ENCODE peak calls at places on chromosome 20, in nine cellular contexts. T is fibroblast of pulmonary artery; D is GM13976; M is astrocyte; L is activated T-helper 2 cell treated with anti-CD3 and anti-CD28 coated beads, Interferon-gamma antibody, Interleukin-2, Interleukin-4, amounts not matched to agents 10 μg/mL and 5 μg/mL and 100 μg/mL, durations not matched to agents 14 hours and 24 hours and 36 hours; E is nephron progenitor cell; P is heart left ventricle; U is substantia nigra; C is Peyer's patch. B is an unnamed sample.
A peak's percentile ranks its signal among the peaks of the same experiment; 100 is the strongest.

GRCh38 chr20:47165376-47165865 is 191.1 kb downstream of the ZMYND8 start:
- DNase-seq in M (no peak), L (no peak), U (no peak), C (no peak), D (no peak), E (no peak), T (no peak), P (no peak), B (no peak)

GRCh38 chr20:48478806-48479550 is 348.8 kb downstream of the PREX1 start:
- DNase-seq in T (no peak), M (no peak), P (no peak), U (no peak), C (no peak), L (no peak), D (no peak), E (no peak), B (no peak)

GRCh38 chr20:53865905-53866786 is 204.2 kb downstream of the BCAS1 start:
- DNase-seq in L (no peak), T (peak; percentile 67), U (no peak), M (peak; percentile 71), C (peak; percentile 30), P (peak; percentile 41), E (peak; percentile 25), D (no peak), B (peak; percentile 60)

GRCh38 chr20:21505161-21505809 is 8.6 kb downstream of the NKX2-2 start:
- DNase-seq in P (peak; percentile 36), C (peak; percentile 62), E (peak; percentile 96), L (peak; percentile 67), T (peak; percentile 51), U (no peak), D (peak; percentile 86), M (no peak), B (peak; percentile 69)

GRCh38 chr20:48635791-48636267 is 192.0 kb downstream of the PREX1 start:
- DNase-seq in L (peak; percentile 46), M (no peak), T (peak; percentile 63), P (peak; percentile 44), D (peak; percentile 89), U (no peak), C (peak; percentile 39), E (peak; percentile 83), B (peak; percentile 76)

GRCh38 chr20:57619053-57619831 is 984 bp downstream of the ZBP1 start:
- DNase-seq in M (no peak), T (no peak), U (no peak), D (peak; percentile 80), P (no peak), E (no peak), C (peak; percentile 89), L (peak; percentile 77), B (peak; percentile 7)

GRCh38 chr20:35823147-35823546 is 51.3 kb downstream of the PHF20 start:
- DNase-seq in M (peak; percentile 65), E (no peak), D (no peak), T (peak; percentile 64), C (no peak), L (no peak), P (no peak), U (no peak), B (no peak)

GRCh38 chr20:38932457-38933120 is 6.4 kb downstream of the FAM83D start:
- DNase-seq in T (peak; percentile 92), M (peak; percentile 71), C (no peak), P (no peak), E (no peak), U (no peak), D (no peak), L (no peak), B (peak; percentile 56)

GRCh38 chr20:58312836-58313235 is 3.3 kb downstream of the RAB22A start:
- DNase-seq in P (no peak), C (no peak), E (no peak), M (no peak), T (no peak), D (no peak), L (no peak), U (no peak), B (no peak)

GRCh38 chr20:63553251-63553932 is 567 bp upstream of the FNDC11 start:
- DNase-seq in M (peak; percentile 34), E (peak; percentile 96), T (peak; percentile 91), C (peak; percentile 85), L (peak; percentile 84), D (peak; percentile 90), P (peak; percentile 84), U (no peak), B (peak; percentile 95)

GRCh38 chr20:1900321-1900791 is 5.1 kb downstream of the SIRPA start:
- DNase-seq in D (peak; percentile 69), P (peak; percentile 47), T (peak; percentile 80), L (no peak), M (peak; percentile 69), U (no peak), C (peak; percentile 27), E (peak; percentile 61), B (peak; percentile 87)

GRCh38 chr20:61447950-61448349 is 195.9 kb downstream of the CDH4 start:
- DNase-seq in P (no peak), E (no peak), C (no peak), D (no peak), T (no peak), M (no peak), U (no peak), L (no peak), B (no peak)

GRCh38 chr20:40568200-40568599 is 120.8 kb downstream of the MAFB start:
- DNase-seq in L (no peak), M (no peak), D (no peak), T (no peak), E (no peak), C (no peak), P (no peak), U (no peak), B (no peak)

GRCh38 chr20:49507741-49508434 is 25.4 kb upstream of the KCNB1 start:
- DNase-seq in L (no peak), P (no peak), M (no peak), U (no peak), T (no peak), E (no peak), C (no peak), D (no peak), B (no peak)

GRCh38 chr20:37473249-37474000 is 47.6 kb upstream of the NNAT start:
- DNase-seq in E (no peak), L (no peak), T (no peak), C (no peak), U (no peak), D (no peak), M (no peak), P (no peak), B (no peak)

GRCh38 chr20:35742741-35743523 is 872 bp upstream of the RBM39 start:
- DNase-seq in D (peak; percentile 58), E (no peak), T (no peak), P (no peak), C (no peak), L (no peak), U (no peak), M (no peak), B (peak; percentile 49)

GRCh38 chr20:63174309-63175030 is 41.5 kb downstream of the YTHDF1 start:
- DNase-seq in M (no peak), E (peak; percentile 35), T (no peak), L (no peak), C (no peak), U (no peak), D (no peak), P (no peak), B (no peak)

GRCh38 chr20:17023811-17024210 is 203.0 kb upstream of the PCSK2 start:
- DNase-seq in T (no peak), C (no peak), D (no peak), E (peak; percentile 25), U (no peak), M (peak; percentile 20), L (no peak), P (no peak), B (no peak)

GRCh38 chr20:419556-420168 is 11.6 kb downstream of the RBCK1 start:
- DNase-seq in P (no peak), E (no peak), U (no peak), C (peak; percentile 59), D (no peak), L (no peak), T (no peak), M (no peak), B (no peak)

GRCh38 chr20:50611128-50611810 is 80.1 kb downstream of the RIPOR3 start:
- DNase-seq in P (no peak), E (no peak), U (no peak), L (no peak), C (no peak), T (peak; percentile 27), D (no peak), M (no peak), B (no peak)

GRCh38 chr20:9942736-9943135 is 92.1 kb upstream of the ANKEF1 start:
- DNase-seq in T (no peak), L (no peak), U (no peak), D (no peak), P (no peak), E (no peak), C (no peak), M (no peak), B (no peak)

GRCh38 chr20:2822073-2822472 is 5.9 kb downstream of the TMEM239 start:
- DNase-seq in U (no peak), P (no peak), M (peak; percentile 44), C (no peak), L (peak; percentile 56), E (no peak), D (peak; percentile 45), T (no peak), B (no peak)

GRCh38 chr20:52972965-52973819 is 1.0 kb downstream of the TSHZ2 start:
- DNase-seq in C (peak; percentile 17), U (no peak), E (peak; percentile 59), P (no peak), D (peak; percentile 22), T (no peak), L (peak; percentile 11), M (no peak), B (no peak)

GRCh38 chr20:57655812-57656161 is 35.6 kb upstream of the ZBP1 start:
- DNase-seq in M (no peak), L (no peak), P (no peak), D (peak; percentile 19), U (no peak), C (peak; percentile 5), T (no peak), E (no peak), B (no peak)

GRCh38 chr20:62548483-62548882 is 72.7 kb upstream of the GATA5 start:
- DNase-seq in L (no peak), M (no peak), C (no peak), E (peak; percentile 46), T (no peak), D (no peak), P (no peak), U (no peak), B (no peak)

GRCh38 chr20:22810626-22811559 is 224.2 kb upstream of the SSTR4 start:
- DNase-seq in E (no peak), P (no peak), T (no peak), M (no peak), D (no peak), C (no peak), U (no peak), L (no peak), B (peak; percentile 36)

GRCh38 chr20:25399038-25399430 is 8.4 kb upstream of the ABHD12 start:
- DNase-seq in E (no peak), P (peak; percentile 29), C (no peak), M (peak; percentile 49), D (peak; percentile 56), T (peak; percentile 87), U (no peak), L (no peak), B (peak; percentile 85)

GRCh38 chr20:58991720-58992119 is 10.7 kb downstream of the NELFCD start:
- DNase-seq in E (no peak), L (no peak), U (no peak), P (no peak), D (no peak), M (no peak), T (no peak), C (no peak), B (no peak)

B was measured in dermis blood vessel endothelial cell.